ENCODE peak calls at places on chromosome 16, in six cellular contexts. N is HT1080, P is NCI-H1694, W is germinal center, H is ACHN, R is heart right ventricle. V is an unnamed sample.

GRCh38 chr16:27449434-27450188 is 47.6 kb downstream of the IL21R start:
- DNase-seq in R (no peak), P (no peak), W (peak; percentile 73), N (no peak), H (no peak), V (no peak)

GRCh38 chr16:82603784-82604411 is 22.9 kb upstream of the CDH13 start:
- DNase-seq in P (peak; percentile 32), W (no peak), R (peak; percentile 46), H (peak; percentile 71), N (peak; percentile 76), V (peak; percentile 6)

GRCh38 chr16:79484237-79484636 is 116.3 kb downstream of the MAF start:
- DNase-seq in H (no peak), P (no peak), R (no peak), W (no peak), N (no peak), V (peak; percentile 1)

GRCh38 chr16:68524069-68524820 is 14.8 kb upstream of the ZFP90 start:
- DNase-seq in P (no peak), H (no peak), R (no peak), W (no peak), N (no peak), V (no peak)

GRCh38 chr16:73204359-73205152 is 156.6 kb upstream of the ZFHX3 start:
- DNase-seq in H (no peak), R (no peak), P (no peak), N (no peak), W (no peak), V (no peak)

GRCh38 chr16:50354629-50355456 is 13.9 kb downstream of the BRD7 start:
- DNase-seq in P (no peak), W (peak; percentile 39), H (peak; percentile 56), N (no peak), R (no peak), V (no peak)

GRCh38 chr16:8528471-8528870 is 61.8 kb downstream of the TMEM114 start:
- DNase-seq in W (no peak), P (no peak), R (no peak), N (no peak), H (no peak), V (no peak)

GRCh38 chr16:57019746-57020145 is 30.4 kb downstream of the NLRC5 start:
- DNase-seq in P (no peak), H (no peak), R (no peak), W (no peak), N (no peak), V (no peak)

GRCh38 chr16:73289232-73289631 is 241.3 kb upstream of the ZFHX3 start:
- DNase-seq in P (no peak), H (no peak), R (no peak), W (no peak), N (no peak), V (no peak)

GRCh38 chr16:25478476-25478875 is 213.3 kb upstream of the HS3ST4 start:
- DNase-seq in P (no peak), W (no peak), N (no peak), R (no peak), H (no peak), V (no peak)

GRCh38 chr16:79265701-79266100 is 334.8 kb downstream of the MAF start:
- DNase-seq in H (no peak), N (no peak), P (no peak), R (no peak), W (no peak), V (no peak)

GRCh38 chr16:19384656-19385055 is 33.0 kb upstream of the TMC5 start:
- DNase-seq in H (peak; percentile 15), P (no peak), R (no peak), W (no peak), N (no peak), V (no peak)

GRCh38 chr16:10938321-10938720 is 3.9 kb downstream of the DEXI start:
- DNase-seq in R (no peak), H (no peak), W (no peak), P (no peak), N (no peak), V (no peak)

GRCh38 chr16:84683691-84684591 is 15.9 kb upstream of the USP10 start:
- DNase-seq in P (no peak), H (no peak), N (no peak), R (no peak), W (no peak), V (no peak)

GRCh38 chr16:65524997-65525396 is 403.1 kb upstream of the CDH11 start:
- DNase-seq in R (no peak), N (peak; percentile 32), H (no peak), W (no peak), P (no peak), V (peak; percentile 8)

GRCh38 chr16:71351558-71351901 is 7.0 kb upstream of the CALB2 start:
- DNase-seq in N (no peak), W (no peak), H (no peak), R (no peak), P (no peak), V (no peak)

GRCh38 chr16:75337430-75337829 is 86.0 kb upstream of the BCAR1 start:
- DNase-seq in H (no peak), R (no peak), P (no peak), N (no peak), W (no peak), V (no peak)

GRCh38 chr16:88702364-88703210 is 3.6 kb downstream of the RNF166 start:
- DNase-seq in N (no peak), R (no peak), W (no peak), H (no peak), P (no peak), V (no peak)

GRCh38 chr16:19583665-19584300 is 28.3 kb downstream of the VPS35L start:
- DNase-seq in W (peak; percentile 19), N (peak; percentile 56), P (peak; percentile 47), H (peak; percentile 66), R (no peak), V (peak; percentile 40)

GRCh38 chr16:14289692-14290340 is 218.7 kb downstream of the MRTFB start:
- DNase-seq in H (peak; percentile 63), P (no peak), N (peak; percentile 41), R (no peak), W (no peak), V (peak; percentile 39)

GRCh38 chr16:29911676-29912010 is 11.4 kb downstream of the ASPHD1 start:
- DNase-seq in W (no peak), N (no peak), H (no peak), R (no peak), P (no peak), V (no peak)

GRCh38 chr16:50741225-50741807 is 570 bp upstream of the CYLD start:
- DNase-seq in N (peak; percentile 7), H (peak; percentile 43), R (peak; percentile 29), W (no peak), P (no peak), V (no peak)